ENCODE peak calls at places on chromosomes 12 and 14, in seven cellular contexts. R, X, O, B, F, I and Q are unnamed samples.

GRCh38 chr14:61219256-61219655 is 61.9 kb downstream of the TMEM30B start:
- DNase-seq in F (peak), I (no peak), B (no peak), R (no peak), O (no peak), X (no peak), Q (no peak)

GRCh38 chr12:49664591-49665146 is 41.3 kb downstream of the PRPF40B start:
- DNase-seq in B (no peak), R (no peak), I (no peak), X (no peak), F (no peak), O (peak), Q (peak)

GRCh38 chr12:43109626-43110345 is 442.2 kb downstream of the ADAMTS20 start:
- DNase-seq in B (no peak), F (no peak), O (no peak), I (no peak), R (no peak), X (no peak), Q (no peak)

GRCh38 chr14:103801459-103801858 is 45.9 kb downstream of the PPP1R13B start:
- DNase-seq in B (no peak), I (peak), R (peak), X (no peak), O (no peak), F (no peak), Q (no peak)

GRCh38 chr14:78448483-78449094 is 278.4 kb downstream of the NRXN3 start:
- DNase-seq in B (no peak), F (peak), O (peak), X (peak), R (peak), I (no peak), Q (peak)

GRCh38 chr14:105086833-105087307 is 21.6 kb upstream of the GPR132 start:
- DNase-seq in I (no peak), F (peak), B (peak), O (peak), X (peak), R (peak), Q (peak)

GRCh38 chr12:89244536-89244935 is 107.8 kb downstream of the DUSP6 start:
- DNase-seq in X (no peak), F (no peak), R (no peak), B (no peak), O (no peak), I (no peak), Q (peak)

GRCh38 chr14:55454264-55455151 is 14.1 kb upstream of the TBPL2 start:
- DNase-seq in R (no peak), O (no peak), X (peak), I (peak), B (no peak), F (peak), Q (no peak)

GRCh38 chr12:32049956-32050355 is 56.7 kb upstream of the BICD1 start:
- DNase-seq in R (no peak), I (no peak), F (no peak), X (peak), B (no peak), O (no peak), Q (no peak)

GRCh38 chr12:128008341-128008740 is 258.6 kb upstream of the TMEM132C start:
- DNase-seq in F (no peak), I (no peak), O (no peak), B (no peak), X (no peak), R (no peak), Q (no peak)

GRCh38 chr12:3770891-3771290 is 18.0 kb upstream of the CRACR2A start:
- DNase-seq in O (no peak), F (no peak), X (no peak), R (no peak), B (no peak), I (peak), Q (no peak)

GRCh38 chr14:51977075-51977474 is 12.3 kb upstream of the RTRAF start:
- DNase-seq in X (no peak), B (no peak), F (no peak), O (no peak), R (no peak), I (no peak), Q (no peak)

GRCh38 chr12:62865860-62866407 is 69.0 kb downstream of the PPM1H start:
- DNase-seq in B (no peak), F (no peak), O (no peak), X (no peak), I (no peak), R (no peak), Q (no peak)

GRCh38 chr12:93745304-93745703 is 68.1 kb downstream of the CRADD start:
- DNase-seq in B (no peak), F (no peak), X (no peak), O (no peak), I (no peak), R (no peak), Q (no peak)

GRCh38 chr12:120230326-120230973 is 29.5 kb upstream of the RPLP0 start:
- DNase-seq in F (no peak), I (peak), X (peak), O (no peak), B (no peak), R (no peak), Q (no peak)

GRCh38 chr12:62799126-62799736 is 135.7 kb downstream of the PPM1H start:
- DNase-seq in F (peak), X (peak), O (peak), I (peak), B (no peak), R (peak), Q (peak)

GRCh38 chr12:6074979-6075585 is 49.4 kb downstream of the VWF start:
- DNase-seq in B (no peak), X (no peak), R (no peak), I (no peak), F (peak), O (no peak), Q (no peak)

GRCh38 chr14:104226421-104227385 is 88.3 kb downstream of the KIF26A start:
- DNase-seq in F (no peak), I (no peak), B (no peak), R (no peak), X (no peak), O (no peak), Q (peak)

GRCh38 chr12:10220398-10221077 is 7.9 kb downstream of the GABARAPL1 start:
- DNase-seq in B (no peak), O (no peak), I (peak), R (no peak), X (no peak), F (no peak), Q (no peak)

GRCh38 chr12:69066420-69067373 is 133.7 kb upstream of the CPM start:
- DNase-seq in R (no peak), B (no peak), O (no peak), F (no peak), X (peak), I (no peak), Q (peak)

GRCh38 chr14:97218713-97219355 is 421.7 kb downstream of the VRK1 start:
- DNase-seq in F (peak), R (no peak), I (no peak), O (no peak), X (no peak), B (no peak), Q (no peak)

GRCh38 chr14:75514673-75515630 is 7.3 kb upstream of the BATF start:
- DNase-seq in F (peak), R (no peak), B (no peak), I (no peak), X (no peak), O (no peak), Q (peak)

GRCh38 chr12:2052861-2053674 is at the start of gene CACNA1C:
- DNase-seq in O (peak), I (no peak), X (peak), F (peak), B (no peak), R (peak), Q (peak)

GRCh38 chr12:17577405-17577804 is 512.6 kb downstream of the RERGL start:
- DNase-seq in B (no peak), R (no peak), O (no peak), X (no peak), F (no peak), I (no peak), Q (no peak)

GRCh38 chr12:53513712-53514415 is 6.6 kb upstream of the NPFF start:
- DNase-seq in X (no peak), B (no peak), F (no peak), I (no peak), O (no peak), R (no peak), Q (no peak)

GRCh38 chr12:108700833-108701450 is 30.4 kb downstream of the CORO1C start:
- DNase-seq in I (no peak), F (no peak), O (no peak), R (no peak), X (no peak), B (no peak), Q (no peak)

GRCh38 chr14:68939893-68940613 is 39.0 kb downstream of the ACTN1 start:
- DNase-seq in B (no peak), O (no peak), X (no peak), I (peak), R (peak), F (no peak), Q (no peak)

GRCh38 chr12:49824886-49825285 is 3.3 kb downstream of the NCKAP5L start:
- DNase-seq in O (no peak), B (no peak), I (no peak), R (no peak), X (no peak), F (no peak), Q (no peak)

GRCh38 chr12:109497675-109498074 is 20.2 kb downstream of the UBE3B start:
- DNase-seq in R (no peak), I (no peak), O (no peak), B (no peak), X (no peak), F (no peak), Q (no peak)

GRCh38 chr12:71155228-71155627 is 2.6 kb downstream of the TSPAN8 start:
- DNase-seq in F (no peak), X (no peak), I (no peak), R (no peak), B (no peak), O (no peak), Q (no peak)

GRCh38 chr12:54197037-54197909 is 8.5 kb upstream of the SMUG1 start:
- DNase-seq in B (no peak), F (no peak), X (no peak), O (no peak), I (no peak), R (no peak), Q (peak)

GRCh38 chr14:88554458-88555286 is at the start of gene PTPN21:
- DNase-seq in O (peak), X (peak), F (peak), B (no peak), R (peak), I (peak), Q (no peak)

GRCh38 chr12:75852143-75852542 is 179.4 kb downstream of the PHLDA1 start:
- DNase-seq in I (no peak), X (no peak), F (no peak), B (no peak), R (no peak), O (no peak), Q (no peak)

GRCh38 chr12:10235761-10236631 is 23.3 kb downstream of the GABARAPL1 start:
- DNase-seq in F (peak), B (no peak), I (no peak), X (peak), O (peak), R (peak), Q (peak)

GRCh38 chr12:82481954-82482353 is 123.6 kb downstream of the METTL25 start:
- DNase-seq in R (no peak), I (no peak), O (no peak), B (no peak), F (no peak), X (no peak), Q (no peak)

GRCh38 chr14:99609245-99610117 is 5.5 kb upstream of the CCDC85C start:
- DNase-seq in F (peak), O (no peak), I (no peak), B (no peak), R (no peak), X (no peak), Q (no peak)

GRCh38 chr14:63867926-63868921 is 15.4 kb downstream of the SYNE2 start:
- DNase-seq in O (no peak), B (no peak), R (no peak), X (no peak), I (no peak), F (no peak), Q (peak)